ENCODE peak calls at places on chromosomes 13 and 19, in six cellular contexts. One of them, this sample, is unnamed.

GRCh38 chr13:101916108-101916757 is 463.8 kb downstream of the ITGBL1 start:
- DNase-seq in NCI-H1048: no peak
- DNase-seq in hippocampal formation: no peak
- DNase-seq in KG1: no peak
- DNase-seq in DMS153: peak
- DNase-seq in GM04504: no peak
- DNase-seq in this sample: no peak

GRCh38 chr19:54133312-54133956 is 4.1 kb upstream of the CNOT3 start:
- DNase-seq in NCI-H1048: no peak
- DNase-seq in hippocampal formation: no peak
- DNase-seq in KG1: no peak
- DNase-seq in DMS153: peak
- DNase-seq in GM04504: no peak
- DNase-seq in this sample: no peak

GRCh38 chr13:29435125-29435911 is 160.2 kb downstream of the SLC7A1 start:
- DNase-seq in NCI-H1048: no peak
- DNase-seq in hippocampal formation: no peak
- DNase-seq in KG1: no peak
- DNase-seq in DMS153: peak
- DNase-seq in GM04504: peak
- DNase-seq in this sample: no peak

GRCh38 chr13:33859691-33860303 is 41.8 kb downstream of the RFC3 start:
- DNase-seq in NCI-H1048: no peak
- DNase-seq in hippocampal formation: no peak
- DNase-seq in KG1: no peak
- DNase-seq in DMS153: no peak
- DNase-seq in GM04504: no peak
- DNase-seq in this sample: no peak

GRCh38 chr19:1929051-1929742 is 11.8 kb upstream of the CSNK1G2 start:
- DNase-seq in NCI-H1048: peak
- DNase-seq in hippocampal formation: no peak
- DNase-seq in KG1: peak
- DNase-seq in DMS153: no peak
- DNase-seq in GM04504: no peak
- DNase-seq in this sample: peak

GRCh38 chr13:93956416-93956815 is 523.1 kb downstream of the DCT start:
- DNase-seq in NCI-H1048: no peak
- DNase-seq in hippocampal formation: no peak
- DNase-seq in KG1: no peak
- DNase-seq in DMS153: no peak
- DNase-seq in GM04504: no peak
- DNase-seq in this sample: no peak

GRCh38 chr19:58218899-58219298 is 9.8 kb upstream of the ZNF544 start:
- DNase-seq in NCI-H1048: no peak
- DNase-seq in hippocampal formation: no peak
- DNase-seq in KG1: no peak
- DNase-seq in DMS153: no peak
- DNase-seq in GM04504: no peak
- DNase-seq in this sample: peak

GRCh38 chr13:88895261-88895941 is 1224.2 kb downstream of the SLITRK5 start:
- DNase-seq in NCI-H1048: no peak
- DNase-seq in hippocampal formation: no peak
- DNase-seq in KG1: no peak
- DNase-seq in DMS153: no peak
- DNase-seq in GM04504: no peak
- DNase-seq in this sample: peak

GRCh38 chr13:49625392-49626137 is 2.7 kb upstream of the ARL11 start:
- DNase-seq in NCI-H1048: no peak
- DNase-seq in hippocampal formation: no peak
- DNase-seq in KG1: no peak
- DNase-seq in DMS153: no peak
- DNase-seq in GM04504: no peak
- DNase-seq in this sample: no peak

GRCh38 chr13:92265408-92265807 is 867.0 kb downstream of the GPC5 start:
- DNase-seq in NCI-H1048: no peak
- DNase-seq in hippocampal formation: no peak
- DNase-seq in KG1: no peak
- DNase-seq in DMS153: no peak
- DNase-seq in GM04504: no peak
- DNase-seq in this sample: no peak

GRCh38 chr19:19027228-19027627 is 6.1 kb downstream of the SUGP2 start:
- DNase-seq in NCI-H1048: no peak
- DNase-seq in hippocampal formation: no peak
- DNase-seq in KG1: no peak
- DNase-seq in DMS153: no peak
- DNase-seq in GM04504: no peak
- DNase-seq in this sample: no peak

GRCh38 chr13:106159295-106160195 is 375.9 kb downstream of the EFNB2 start:
- DNase-seq in NCI-H1048: no peak
- DNase-seq in hippocampal formation: no peak
- DNase-seq in KG1: no peak
- DNase-seq in DMS153: no peak
- DNase-seq in GM04504: no peak
- DNase-seq in this sample: no peak

GRCh38 chr19:31286491-31286890 is 62.7 kb downstream of the TSHZ3 start:
- DNase-seq in NCI-H1048: no peak
- DNase-seq in hippocampal formation: no peak
- DNase-seq in KG1: no peak
- DNase-seq in DMS153: no peak
- DNase-seq in GM04504: no peak
- DNase-seq in this sample: no peak

GRCh38 chr13:39452412-39452811 is 150.6 kb downstream of the LHFPL6 start:
- DNase-seq in NCI-H1048: no peak
- DNase-seq in hippocampal formation: no peak
- DNase-seq in KG1: no peak
- DNase-seq in DMS153: no peak
- DNase-seq in GM04504: no peak
- DNase-seq in this sample: no peak

GRCh38 chr13:43802511-43802910 is 15.7 kb upstream of the ENOX1 start:
- DNase-seq in NCI-H1048: no peak
- DNase-seq in hippocampal formation: no peak
- DNase-seq in KG1: no peak
- DNase-seq in DMS153: peak
- DNase-seq in GM04504: no peak
- DNase-seq in this sample: no peak